ENCODE peak calls at places on chromosomes 3 and 15, in four cellular contexts. Y is thoracic aorta, I is neural progenitor cell, V is A549. R is an unnamed sample.

GRCh38 chr15:85997618-85998017 is 82.1 kb upstream of the AGBL1 start:
- DNase-seq in Y (no peak), I (no peak), V (no peak), R (no peak)

GRCh38 chr3:179852117-179852886 is 184.4 kb downstream of the PEX5L start:
- DNase-seq in Y (no peak), I (peak; percentile 26), V (peak; percentile 3), R (no peak)

GRCh38 chr15:49124371-49124770 is 31.0 kb downstream of the COPS2 start:
- DNase-seq in Y (no peak), I (no peak), V (no peak), R (no peak)

GRCh38 chr3:62335196-62335595 is 38.2 kb downstream of the FEZF2 start:
- DNase-seq in Y (no peak), I (no peak), V (no peak), R (no peak)

GRCh38 chr15:36661042-36661441 is 81.6 kb downstream of the CDIN1 start:
- DNase-seq in Y (no peak), I (no peak), V (no peak), R (no peak)

GRCh38 chr3:13274874-13275332 is 145.2 kb downstream of the NUP210 start:
- DNase-seq in Y (no peak), I (no peak), V (no peak), R (no peak)

GRCh38 chr3:193207290-193207689 is 33.7 kb upstream of the PLAAT1 start:
- DNase-seq in Y (no peak), I (no peak), V (peak; percentile 1), R (no peak)

GRCh38 chr15:33243393-33243792 is 48.9 kb upstream of the FMN1 start:
- DNase-seq in Y (no peak), I (no peak), V (peak; percentile 18), R (no peak)

GRCh38 chr3:172647823-172648222 is 63.0 kb downstream of the NCEH1 start:
- DNase-seq in Y (no peak), I (no peak), V (no peak), R (no peak)

GRCh38 chr15:74311734-74312444 is 55.6 kb downstream of the CYP11A1 start:
- DNase-seq in Y (no peak), I (peak; percentile 73), V (peak; percentile 34), R (no peak)

GRCh38 chr3:116314476-116314875 is 130.8 kb downstream of the LSAMP start:
- DNase-seq in Y (no peak), I (no peak), V (no peak), R (no peak)

GRCh38 chr3:141412087-141412935 is 44.0 kb downstream of the ZBTB38 start:
- DNase-seq in Y (no peak), I (peak; percentile 44), V (peak; percentile 91), R (peak; percentile 80)

DNA sequence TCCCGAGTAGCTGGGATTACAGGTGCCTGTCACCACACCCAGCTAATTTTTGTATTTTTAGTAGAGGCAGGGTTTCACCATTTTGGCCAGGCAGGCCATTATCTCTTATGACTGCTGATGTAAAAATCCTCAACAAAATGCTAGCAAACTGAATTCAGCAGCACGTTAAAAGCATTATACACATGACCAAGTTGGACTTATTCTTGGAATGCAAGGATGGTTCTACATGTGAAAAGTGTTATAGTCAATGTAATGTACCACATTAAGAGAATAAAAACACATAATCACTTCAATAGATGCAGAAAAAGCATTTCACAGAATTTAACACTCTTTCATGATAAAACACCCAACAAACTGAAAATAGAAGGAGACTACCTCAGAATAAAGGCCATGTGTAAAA is 20.2 kb downstream of the RNF13 start:
- DNase-seq in Y (no peak), I (no peak), V (no peak), R (no peak)
- H3K9me3 ChIP-seq in Y (peaks cover 14% of the 10 kb centered on the region), I (peaks cover 26% of the 10 kb centered on the region), V (peaks cover 61% of the 10 kb centered on the region), R (no peaks in the 10 kb centered on the region)

GRCh38 chr15:25057574-25057973 is 102.8 kb downstream of the SNRPN start:
- DNase-seq in Y (no peak), I (no peak), V (no peak), R (no peak)
- H3K9me3 ChIP-seq in Y (peaks cover 100% of the 10 kb centered on the region), I (peaks cover 38% of the 10 kb centered on the region), V (peaks cover 67% of the 10 kb centered on the region), R (peaks cover 100% of the 10 kb centered on the region)

DNA sequence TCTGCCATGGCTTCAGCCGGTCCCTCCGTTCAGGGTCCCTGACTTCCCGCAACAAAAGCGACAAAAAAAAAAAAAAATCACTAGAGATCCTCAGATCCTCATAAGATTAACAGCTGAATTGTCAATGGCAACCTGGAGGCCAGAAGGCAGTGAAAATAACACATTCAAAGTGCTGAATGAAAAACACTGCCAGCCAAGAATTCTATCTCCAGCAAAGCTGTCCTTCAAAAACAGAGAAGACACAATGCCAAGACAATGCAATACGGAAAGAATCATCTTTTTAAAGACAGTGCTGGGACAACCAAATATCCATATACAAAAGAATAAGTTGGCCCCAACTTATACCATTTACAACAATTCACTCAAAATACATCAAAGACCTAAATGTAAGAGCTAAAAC is 21.6 kb downstream of the MTHFS start:
- DNase-seq in Y (no peak), I (no peak), V (no peak), R (no peak)
- H3K9me3 ChIP-seq in Y (peaks cover 26% of the 10 kb centered on the region), I (peaks cover 22% of the 10 kb centered on the region), V (peaks cover 48% of the 10 kb centered on the region), R (peaks cover 31% of the 10 kb centered on the region)

GRCh38 chr15:100588638-100589242 is 13.2 kb downstream of the LINS1 start:
- DNase-seq in Y (no peak), I (peak; percentile 35), V (peak; percentile 52), R (no peak)
- H3K9me3 ChIP-seq in Y (no peaks in the 10 kb centered on the region), I (peaks cover 27% of the 10 kb centered on the region), V (peaks cover 28% of the 10 kb centered on the region), R (no peaks in the 10 kb centered on the region)

GRCh38 chr15:97099040-97099439 is 768.5 kb downstream of the NR2F2 start:
- DNase-seq in Y (no peak), I (no peak), V (no peak), R (no peak)

GRCh38 chr15:97096303-97096835 is 765.9 kb downstream of the NR2F2 start:
- DNase-seq in Y (no peak), I (no peak), V (no peak), R (no peak)

DNA sequence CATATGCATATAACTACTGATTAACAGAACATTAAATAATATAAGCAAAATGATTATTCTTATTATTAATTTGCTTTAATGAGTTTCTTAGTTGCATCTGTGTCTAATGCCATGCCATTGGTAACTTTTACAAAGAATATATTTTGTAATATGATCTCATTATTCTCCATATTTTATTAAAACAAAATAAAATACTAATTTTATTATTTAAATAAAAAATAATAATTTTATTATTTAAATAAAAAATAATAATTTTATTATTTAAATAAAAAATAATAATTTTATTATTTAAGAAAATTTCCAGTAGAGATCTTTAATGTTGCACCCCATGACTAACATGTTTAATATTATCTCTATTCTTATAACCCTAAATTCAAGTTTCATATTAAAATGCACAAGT is 771.1 kb downstream of the NR2F2 start:
- DNase-seq in Y (no peak), I (no peak), V (no peak), R (no peak)
- H3K9me3 ChIP-seq in Y (no peaks in the 10 kb centered on the region), I (no peaks in the 10 kb centered on the region), V (peaks cover 4% of the 10 kb centered on the region), R (no peaks in the 10 kb centered on the region)

GRCh38 chr15:98823012-98823458 is 174.7 kb downstream of the IGF1R start:
- DNase-seq in Y (no peak), I (peak; percentile 42), V (peak; percentile 65), R (no peak)

GRCh38 chr15:98826658-98827057 is 178.3 kb downstream of the IGF1R start:
- DNase-seq in Y (no peak), I (no peak), V (no peak), R (no peak)

GRCh38 chr15:98830034-98830634 is 177.5 kb downstream of the PGPEP1L start:
- DNase-seq in Y (no peak), I (no peak), V (peak; percentile 32), R (no peak)

GRCh38 chr15:98824595-98824994 is 176.3 kb downstream of the IGF1R start:
- DNase-seq in Y (no peak), I (no peak), V (no peak), R (no peak)
- H3K9me3 ChIP-seq in Y (peaks cover 15% of the 10 kb centered on the region), I (peaks cover 4% of the 10 kb centered on the region), V (peaks cover 50% of the 10 kb centered on the region), R (peaks cover 4% of the 10 kb centered on the region)

GRCh38 chr3:120341658-120342346 is 7.4 kb downstream of the LRRC58 start:
- DNase-seq in Y (no peak), I (peak; percentile 85), V (no peak), R (no peak)
- H3K9me3 ChIP-seq in Y (peaks cover 6% of the 10 kb centered on the region), I (no peaks in the 10 kb centered on the region), V (peaks cover 19% of the 10 kb centered on the region), R (no peaks in the 10 kb centered on the region)

R was measured in tibial artery.